ENCODE peak calls at places on chromosome 17, in four cellular contexts. P, B, J and H are unnamed samples.

GRCh38 chr17:40490289-40490853 is 11.1 kb downstream of the TNS4 start:
- DNase-seq in J (no peak), P (no peak), B (peak; percentile 64), H (peak; percentile 81)

GRCh38 chr17:83189673-83190385 is 110.4 kb downstream of the METRNL start:
- DNase-seq in J (no peak), P (no peak), B (peak; percentile 77), H (no peak)

GRCh38 chr17:74344658-74345057 is 17.0 kb downstream of the BTBD17 start:
- DNase-seq in J (no peak), P (no peak), B (no peak), H (no peak)

GRCh38 chr17:30378191-30378796 is 433 bp upstream of the CPD start:
- DNase-seq in P (no peak), J (no peak), B (peak; percentile 8), H (no peak)

GRCh38 chr17:7220593-7221280 is 999 bp downstream of the ACADVL start:
- DNase-seq in B (peak; percentile 47), P (no peak), J (peak; percentile 26), H (no peak)

GRCh38 chr17:45409659-45410076 is 23.0 kb downstream of the ARHGAP27 start:
- DNase-seq in B (no peak), J (no peak), P (no peak), H (no peak)

GRCh38 chr17:71821512-71821911 is 299.3 kb upstream of the SOX9 start:
- DNase-seq in B (no peak), P (no peak), J (peak; percentile 6), H (no peak)

GRCh38 chr17:82924812-82925211 is 85.0 kb upstream of the ZNF750 start:
- DNase-seq in B (no peak), J (no peak), P (no peak), H (no peak)

GRCh38 chr17:27956601-27957445 is 63.7 kb upstream of the LYRM9 start:
- DNase-seq in P (peak; percentile 24), B (no peak), J (no peak), H (no peak)

GRCh38 chr17:80704894-80705293 is 160.3 kb downstream of the RPTOR start:
- DNase-seq in B (no peak), P (no peak), J (no peak), H (no peak)

GRCh38 chr17:78798695-78799559 is 16.9 kb upstream of the CYTH1 start:
- DNase-seq in J (no peak), B (peak; percentile 37), P (no peak), H (no peak)

GRCh38 chr17:78747479-78747878 is 34.6 kb downstream of the CYTH1 start:
- DNase-seq in P (no peak), J (no peak), B (no peak), H (no peak)

GRCh38 chr17:58083491-58084316 is 485 bp downstream of the DYNLL2 start:
- DNase-seq in J (peak; percentile 45), B (peak; percentile 78), P (peak; percentile 45), H (no peak)

GRCh38 chr17:72387487-72387886 is 266.7 kb downstream of the SOX9 start:
- DNase-seq in J (no peak), P (peak; percentile 88), B (peak; percentile 43), H (no peak)

GRCh38 chr17:17815436-17816200 is 21.2 kb downstream of the SREBF1 start:
- DNase-seq in P (no peak), J (no peak), B (no peak), H (no peak)

GRCh38 chr17:49512296-49513043 is 17.4 kb downstream of the NGFR start:
- DNase-seq in B (no peak), P (no peak), J (no peak), H (no peak)

GRCh38 chr17:75557075-75557851 is 30.3 kb upstream of the MYO15B start:
- DNase-seq in B (no peak), J (peak; percentile 18), P (peak; percentile 73), H (no peak)

GRCh38 chr17:34163123-34163522 is 92.0 kb upstream of the CCL2 start:
- DNase-seq in P (no peak), J (no peak), B (no peak), H (no peak)

GRCh38 chr17:44438634-44439033 is 49.2 kb upstream of the ITGA2B start:
- DNase-seq in B (no peak), J (no peak), P (no peak), H (no peak)

GRCh38 chr17:82836823-82837357 is 2.9 kb downstream of the ZNF750 start:
- DNase-seq in J (no peak), P (no peak), B (peak; percentile 18), H (no peak)

GRCh38 chr17:46958192-46958591 is 20.9 kb downstream of the RPRML start:
- DNase-seq in B (no peak), P (no peak), J (no peak), H (no peak)

GRCh38 chr17:45424769-45425124 is 7.9 kb downstream of the ARHGAP27 start:
- DNase-seq in J (no peak), P (no peak), B (no peak), H (no peak)

GRCh38 chr17:3535253-3535995 is 22.2 kb downstream of the TRPV3 start:
- DNase-seq in B (peak; percentile 89), J (no peak), P (no peak), H (no peak)

GRCh38 chr17:1147664-1148063 is 32.1 kb downstream of the ABR start:
- DNase-seq in J (peak; percentile 3), B (peak; percentile 43), P (peak; percentile 66), H (peak; percentile 46)